ENCODE peak calls at places on chromosomes 6 and 20, in seven cellular contexts. One of them, this sample, is unnamed.

GRCh38 chr6:96304997-96305396 is 216.6 kb upstream of the UFL1 start:
- DNase-seq in foreskin fibroblast: no peak
- DNase-seq in B cell: no peak
- DNase-seq in WTC11: no peak
- DNase-seq in head of caudate nucleus: no peak
- DNase-seq in KBM-7: no peak
- DNase-seq in activated CD8-positive, alpha-beta memory T cell treated with anti-CD3 and anti-CD28 coated beads, Interleukin-2, amount 10 ng/mL, durations not matched to agents 7 days and 5 days: no peak
- DNase-seq in this sample: peak

GRCh38 chr6:82264321-82264720 is 16.8 kb upstream of the IBTK start:
- DNase-seq in activated CD8-positive, alpha-beta memory T cell treated with anti-CD3 and anti-CD28 coated beads, Interleukin-2, amount 10 ng/mL, durations not matched to agents 7 days and 5 days: no peak
- DNase-seq in WTC11: no peak
- DNase-seq in KBM-7: no peak
- DNase-seq in B cell: no peak
- DNase-seq in head of caudate nucleus: no peak
- DNase-seq in foreskin fibroblast: no peak
- DNase-seq in this sample: no peak

GRCh38 chr6:115570326-115570725 is 490.4 kb downstream of the FRK start:
- DNase-seq in foreskin fibroblast: peak
- DNase-seq in WTC11: no peak
- DNase-seq in KBM-7: no peak
- DNase-seq in activated CD8-positive, alpha-beta memory T cell treated with anti-CD3 and anti-CD28 coated beads, Interleukin-2, amount 10 ng/mL, durations not matched to agents 7 days and 5 days: no peak
- DNase-seq in head of caudate nucleus: no peak
- DNase-seq in B cell: no peak
- DNase-seq in this sample: no peak

GRCh38 chr20:61436268-61436667 is 184.2 kb downstream of the CDH4 start:
- DNase-seq in B cell: no peak
- DNase-seq in KBM-7: no peak
- DNase-seq in head of caudate nucleus: no peak
- DNase-seq in activated CD8-positive, alpha-beta memory T cell treated with anti-CD3 and anti-CD28 coated beads, Interleukin-2, amount 10 ng/mL, durations not matched to agents 7 days and 5 days: no peak
- DNase-seq in WTC11: no peak
- DNase-seq in foreskin fibroblast: peak
- DNase-seq in this sample: no peak

GRCh38 chr20:56957737-56958553 is 308.5 kb downstream of the BMP7 start:
- DNase-seq in activated CD8-positive, alpha-beta memory T cell treated with anti-CD3 and anti-CD28 coated beads, Interleukin-2, amount 10 ng/mL, durations not matched to agents 7 days and 5 days: no peak
- DNase-seq in B cell: no peak
- DNase-seq in KBM-7: no peak
- DNase-seq in WTC11: peak
- DNase-seq in head of caudate nucleus: no peak
- DNase-seq in foreskin fibroblast: peak
- DNase-seq in this sample: no peak

GRCh38 chr6:29792123-29793035 is 35.2 kb upstream of the HLA-G start:
- DNase-seq in head of caudate nucleus: peak
- DNase-seq in WTC11: peak
- DNase-seq in activated CD8-positive, alpha-beta memory T cell treated with anti-CD3 and anti-CD28 coated beads, Interleukin-2, amount 10 ng/mL, durations not matched to agents 7 days and 5 days: peak
- DNase-seq in B cell: peak
- DNase-seq in KBM-7: no peak
- DNase-seq in foreskin fibroblast: peak
- DNase-seq in this sample: peak

GRCh38 chr6:44431118-44431725 is 43.7 kb downstream of the CDC5L start:
- DNase-seq in WTC11: peak
- DNase-seq in head of caudate nucleus: peak
- DNase-seq in B cell: no peak
- DNase-seq in activated CD8-positive, alpha-beta memory T cell treated with anti-CD3 and anti-CD28 coated beads, Interleukin-2, amount 10 ng/mL, durations not matched to agents 7 days and 5 days: peak
- DNase-seq in foreskin fibroblast: peak
- DNase-seq in KBM-7: peak
- DNase-seq in this sample: peak

GRCh38 chr6:26003102-26003694 is 40.6 kb downstream of the TRIM38 start:
- DNase-seq in head of caudate nucleus: peak
- DNase-seq in activated CD8-positive, alpha-beta memory T cell treated with anti-CD3 and anti-CD28 coated beads, Interleukin-2, amount 10 ng/mL, durations not matched to agents 7 days and 5 days: peak
- DNase-seq in foreskin fibroblast: peak
- DNase-seq in KBM-7: peak
- DNase-seq in B cell: peak
- DNase-seq in WTC11: peak
- DNase-seq in this sample: peak

GRCh38 chr6:35519313-35520015 is 6.8 kb upstream of the TULP1 start:
- DNase-seq in WTC11: no peak
- DNase-seq in foreskin fibroblast: no peak
- DNase-seq in KBM-7: no peak
- DNase-seq in activated CD8-positive, alpha-beta memory T cell treated with anti-CD3 and anti-CD28 coated beads, Interleukin-2, amount 10 ng/mL, durations not matched to agents 7 days and 5 days: no peak
- DNase-seq in head of caudate nucleus: no peak
- DNase-seq in B cell: no peak
- DNase-seq in this sample: no peak

GRCh38 chr6:3426091-3426780 is 30.6 kb downstream of the SLC22A23 start:
- DNase-seq in B cell: no peak
- DNase-seq in WTC11: no peak
- DNase-seq in activated CD8-positive, alpha-beta memory T cell treated with anti-CD3 and anti-CD28 coated beads, Interleukin-2, amount 10 ng/mL, durations not matched to agents 7 days and 5 days: no peak
- DNase-seq in foreskin fibroblast: no peak
- DNase-seq in head of caudate nucleus: no peak
- DNase-seq in KBM-7: no peak
- DNase-seq in this sample: no peak

GRCh38 chr20:29740951-29741593 is 1516.4 kb upstream of the DEFB115 start:
- DNase-seq in head of caudate nucleus: no peak
- DNase-seq in WTC11: no peak
- DNase-seq in activated CD8-positive, alpha-beta memory T cell treated with anti-CD3 and anti-CD28 coated beads, Interleukin-2, amount 10 ng/mL, durations not matched to agents 7 days and 5 days: no peak
- DNase-seq in B cell: peak
- DNase-seq in foreskin fibroblast: no peak
- DNase-seq in KBM-7: no peak
- DNase-seq in this sample: peak

GRCh38 chr6:40897390-40898003 is 141.5 kb downstream of the UNC5CL start:
- DNase-seq in activated CD8-positive, alpha-beta memory T cell treated with anti-CD3 and anti-CD28 coated beads, Interleukin-2, amount 10 ng/mL, durations not matched to agents 7 days and 5 days: no peak
- DNase-seq in head of caudate nucleus: no peak
- DNase-seq in foreskin fibroblast: no peak
- DNase-seq in WTC11: no peak
- DNase-seq in B cell: no peak
- DNase-seq in KBM-7: no peak
- DNase-seq in this sample: no peak

GRCh38 chr6:15413558-15414257 is 167.8 kb downstream of the JARID2 start:
- DNase-seq in WTC11: no peak
- DNase-seq in KBM-7: no peak
- DNase-seq in B cell: no peak
- DNase-seq in head of caudate nucleus: no peak
- DNase-seq in foreskin fibroblast: peak
- DNase-seq in activated CD8-positive, alpha-beta memory T cell treated with anti-CD3 and anti-CD28 coated beads, Interleukin-2, amount 10 ng/mL, durations not matched to agents 7 days and 5 days: no peak
- DNase-seq in this sample: no peak

GRCh38 chr20:51014797-51015722 is 7.8 kb downstream of the KCNG1 start:
- DNase-seq in head of caudate nucleus: peak
- DNase-seq in WTC11: peak
- DNase-seq in B cell: no peak
- DNase-seq in foreskin fibroblast: peak
- DNase-seq in KBM-7: peak
- DNase-seq in activated CD8-positive, alpha-beta memory T cell treated with anti-CD3 and anti-CD28 coated beads, Interleukin-2, amount 10 ng/mL, durations not matched to agents 7 days and 5 days: peak
- DNase-seq in this sample: peak

GRCh38 chr6:32113386-32114352 is 4.5 kb upstream of the TNXB start:
- DNase-seq in activated CD8-positive, alpha-beta memory T cell treated with anti-CD3 and anti-CD28 coated beads, Interleukin-2, amount 10 ng/mL, durations not matched to agents 7 days and 5 days: no peak
- DNase-seq in KBM-7: no peak
- DNase-seq in foreskin fibroblast: peak
- DNase-seq in WTC11: peak
- DNase-seq in B cell: no peak
- DNase-seq in head of caudate nucleus: peak
- DNase-seq in this sample: no peak

GRCh38 chr6:127120787-127121636 is 2.5 kb downstream of the RSPO3 start:
- DNase-seq in KBM-7: peak
- DNase-seq in WTC11: peak
- DNase-seq in B cell: peak
- DNase-seq in activated CD8-positive, alpha-beta memory T cell treated with anti-CD3 and anti-CD28 coated beads, Interleukin-2, amount 10 ng/mL, durations not matched to agents 7 days and 5 days: peak
- DNase-seq in foreskin fibroblast: peak
- DNase-seq in head of caudate nucleus: peak
- DNase-seq in this sample: peak

GRCh38 chr6:2843138-2843740 is 1.6 kb upstream of the SERPINB1 start:
- DNase-seq in foreskin fibroblast: peak
- DNase-seq in activated CD8-positive, alpha-beta memory T cell treated with anti-CD3 and anti-CD28 coated beads, Interleukin-2, amount 10 ng/mL, durations not matched to agents 7 days and 5 days: peak
- DNase-seq in WTC11: no peak
- DNase-seq in KBM-7: no peak
- DNase-seq in head of caudate nucleus: no peak
- DNase-seq in B cell: no peak
- DNase-seq in this sample: no peak

This sample was measured in GM20000.